ENCODE peak calls at places on chromosome 16, in four cellular contexts. F is activated T-helper 9 cell treated with anti-CD3 and anti-CD28 coated beads, Interleukin-2, amount 50 U/mL, for 16 hours; H is D721Med; C is lower leg skin. D is an unnamed sample.

GRCh38 chr16:79437764-79438728 is 162.5 kb downstream of the MAF start:
- DNase-seq in F (no peak), H (no peak), C (no peak), D (peak; percentile 75)

GRCh38 chr16:58413359-58413758 is 21.1 kb downstream of the GINS3 start:
- DNase-seq in F (no peak), H (no peak), C (no peak), D (no peak)

GRCh38 chr16:4474192-4474961 is at the start of gene NMRAL1:
- DNase-seq in F (peak; percentile 78), H (no peak), C (peak; percentile 98), D (peak; percentile 92)

GRCh38 chr16:23979426-23979825 is 143.6 kb downstream of the PRKCB start:
- DNase-seq in F (no peak), H (no peak), C (no peak), D (no peak)

GRCh38 chr16:90046122-90046970 is 27.1 kb upstream of the DBNDD1 start:
- DNase-seq in F (no peak), H (no peak), C (no peak), D (peak; percentile 50)

GRCh38 chr16:82728901-82729300 is 102.1 kb downstream of the CDH13 start:
- DNase-seq in F (no peak), H (no peak), C (no peak), D (no peak)

GRCh38 chr16:67409631-67410030 is 6.6 kb downstream of the ZDHHC1 start:
- DNase-seq in F (no peak), H (no peak), C (no peak), D (no peak)

GRCh38 chr16:29825145-29826044 is 5.1 kb downstream of the MVP start:
- DNase-seq in F (no peak), H (peak; percentile 88), C (no peak), D (no peak)

GRCh38 chr16:80084614-80085013 is 456.2 kb upstream of the DYNLRB2 start:
- DNase-seq in F (no peak), H (no peak), C (no peak), D (no peak)

GRCh38 chr16:86828653-86829052 is 250.3 kb downstream of the FOXL1 start:
- DNase-seq in F (no peak), H (no peak), C (no peak), D (no peak)

GRCh38 chr16:80948886-80949502 is 57.7 kb downstream of the CMC2 start:
- DNase-seq in F (peak; percentile 7), H (no peak), C (no peak), D (no peak)

GRCh38 chr16:79150128-79150527 is 450.4 kb downstream of the MAF start:
- DNase-seq in F (no peak), H (no peak), C (no peak), D (no peak)

GRCh38 chr16:30561212-30561816 is 3.1 kb upstream of the ZNF764 start:
- DNase-seq in F (no peak), H (no peak), C (no peak), D (no peak)

GRCh38 chr16:30700491-30700890 is 1.5 kb downstream of the SRCAP start:
- DNase-seq in F (no peak), H (no peak), C (no peak), D (no peak)

GRCh38 chr16:82133798-82134197 is 36.2 kb downstream of the MPHOSPH6 start:
- DNase-seq in F (no peak), H (no peak), C (no peak), D (no peak)

GRCh38 chr16:78388920-78389564 is 289.6 kb downstream of the WWOX start:
- DNase-seq in F (no peak), H (no peak), C (no peak), D (no peak)

GRCh38 chr16:82263456-82264159 is 93.6 kb upstream of the MPHOSPH6 start:
- DNase-seq in F (peak; percentile 17), H (no peak), C (no peak), D (no peak)

GRCh38 chr16:75732871-75733270 is 6.6 kb upstream of the CPHXL start:
- DNase-seq in F (no peak), H (no peak), C (no peak), D (no peak)

D was measured in breast epithelium.